ENCODE peak calls at places on chromosomes 12 and 14, in eight cellular contexts. One of them, this sample, is unnamed.

GRCh38 chr14:58078068-58078467 is 73.9 kb downstream of the ARMH4 start:
- DNase-seq in Peyer's patch: no peak
- DNase-seq in prostate gland: no peak
- DNase-seq in A549: no peak
- DNase-seq in H1: no peak
- DNase-seq in body of pancreas: no peak
- DNase-seq in stomach: no peak
- DNase-seq in heart left ventricle: no peak
- DNase-seq in this sample: no peak

GRCh38 chr12:64679487-64679983 is 69.2 kb downstream of the RASSF3 start:
- DNase-seq in prostate gland: peak
- DNase-seq in heart left ventricle: peak
- DNase-seq in stomach: peak
- DNase-seq in Peyer's patch: peak
- DNase-seq in A549: peak
- DNase-seq in H1: no peak
- DNase-seq in body of pancreas: peak
- DNase-seq in this sample: no peak

GRCh38 chr12:87827638-87828264 is 201.4 kb downstream of the C12orf50 start:
- DNase-seq in body of pancreas: no peak
- DNase-seq in Peyer's patch: no peak
- DNase-seq in A549: peak
- DNase-seq in heart left ventricle: no peak
- DNase-seq in prostate gland: no peak
- DNase-seq in H1: no peak
- DNase-seq in stomach: no peak
- DNase-seq in this sample: no peak

GRCh38 chr14:90288646-90289355 is 32.4 kb downstream of the PSMC1 start:
- DNase-seq in Peyer's patch: no peak
- DNase-seq in body of pancreas: no peak
- DNase-seq in A549: no peak
- DNase-seq in stomach: no peak
- DNase-seq in prostate gland: no peak
- DNase-seq in heart left ventricle: peak
- DNase-seq in H1: no peak
- DNase-seq in this sample: peak

GRCh38 chr12:57688931-57689330 is 5.0 kb upstream of the OS9 start:
- DNase-seq in stomach: no peak
- DNase-seq in Peyer's patch: no peak
- DNase-seq in heart left ventricle: no peak
- DNase-seq in prostate gland: no peak
- DNase-seq in H1: no peak
- DNase-seq in A549: no peak
- DNase-seq in body of pancreas: no peak
- DNase-seq in this sample: no peak

GRCh38 chr12:77366616-77367015 is 301.2 kb upstream of the E2F7 start:
- DNase-seq in Peyer's patch: no peak
- DNase-seq in prostate gland: no peak
- DNase-seq in H1: no peak
- DNase-seq in heart left ventricle: no peak
- DNase-seq in body of pancreas: no peak
- DNase-seq in stomach: no peak
- DNase-seq in A549: no peak
- DNase-seq in this sample: no peak

GRCh38 chr12:82058197-82058596 is 299.0 kb upstream of the PPFIA2 start:
- DNase-seq in A549: no peak
- DNase-seq in prostate gland: no peak
- DNase-seq in stomach: no peak
- DNase-seq in H1: no peak
- DNase-seq in body of pancreas: no peak
- DNase-seq in heart left ventricle: no peak
- DNase-seq in Peyer's patch: no peak
- DNase-seq in this sample: no peak

GRCh38 chr12:31238764-31239387 is 87.1 kb downstream of the SINHCAF start:
- DNase-seq in body of pancreas: peak
- DNase-seq in prostate gland: peak
- DNase-seq in heart left ventricle: peak
- DNase-seq in H1: peak
- DNase-seq in A549: peak
- DNase-seq in Peyer's patch: peak
- DNase-seq in stomach: peak
- DNase-seq in this sample: no peak

GRCh38 chr12:125688223-125688622 is 623.0 kb downstream of the AACS start:
- DNase-seq in body of pancreas: no peak
- DNase-seq in Peyer's patch: no peak
- DNase-seq in stomach: no peak
- DNase-seq in H1: no peak
- DNase-seq in A549: no peak
- DNase-seq in prostate gland: no peak
- DNase-seq in heart left ventricle: no peak
- DNase-seq in this sample: no peak

GRCh38 chr12:19945559-19946485 is 422.5 kb upstream of the PDE3A start:
- DNase-seq in Peyer's patch: no peak
- DNase-seq in body of pancreas: no peak
- DNase-seq in stomach: no peak
- DNase-seq in A549: peak
- DNase-seq in H1: no peak
- DNase-seq in heart left ventricle: no peak
- DNase-seq in prostate gland: no peak
- DNase-seq in this sample: no peak

GRCh38 chr14:91985008-91985407 is 37.5 kb upstream of the FBLN5 start:
- DNase-seq in prostate gland: no peak
- DNase-seq in stomach: no peak
- DNase-seq in H1: no peak
- DNase-seq in A549: no peak
- DNase-seq in body of pancreas: no peak
- DNase-seq in Peyer's patch: no peak
- DNase-seq in heart left ventricle: no peak
- DNase-seq in this sample: no peak

GRCh38 chr12:54128466-54128865 is 60.3 kb downstream of the SMUG1 start:
- DNase-seq in Peyer's patch: no peak
- DNase-seq in A549: no peak
- DNase-seq in body of pancreas: no peak
- DNase-seq in stomach: no peak
- DNase-seq in H1: no peak
- DNase-seq in heart left ventricle: no peak
- DNase-seq in prostate gland: no peak
- DNase-seq in this sample: no peak

GRCh38 chr14:55277972-55278740 is 6.9 kb downstream of the FBXO34 start:
- DNase-seq in stomach: no peak
- DNase-seq in prostate gland: no peak
- DNase-seq in H1: no peak
- DNase-seq in Peyer's patch: no peak
- DNase-seq in body of pancreas: no peak
- DNase-seq in heart left ventricle: no peak
- DNase-seq in A549: no peak
- DNase-seq in this sample: no peak
- H3K4me3 ChIP-seq in stomach: no peak
- H3K4me3 ChIP-seq in prostate gland: no peak
- H3K4me3 ChIP-seq in H1: no peak
- H3K4me3 ChIP-seq in Peyer's patch: no peak
- H3K4me3 ChIP-seq in body of pancreas: no peak
- H3K4me3 ChIP-seq in heart left ventricle: no peak
- H3K4me3 ChIP-seq in A549: no peak
- H3K4me3 ChIP-seq in this sample: no peak

GRCh38 chr12:4269279-4269991 is 4.1 kb upstream of the CCND2 start:
- DNase-seq in H1: peak
- DNase-seq in body of pancreas: peak
- DNase-seq in Peyer's patch: peak
- DNase-seq in stomach: peak
- DNase-seq in A549: no peak
- DNase-seq in heart left ventricle: peak
- DNase-seq in prostate gland: no peak
- DNase-seq in this sample: peak
- TF ChIP-seq POLR2A in H1: no peak
- TF ChIP-seq POLR2A in body of pancreas: peak
- TF ChIP-seq POLR2A in Peyer's patch: peak
- TF ChIP-seq POLR2A in stomach: no peak
- TF ChIP-seq POLR2A in A549: no peak
- TF ChIP-seq POLR2A in heart left ventricle: no peak
- TF ChIP-seq POLR2A in prostate gland: peak
- TF ChIP-seq POLR2A in this sample: peak

GRCh38 chr14:105473033-105473676 is 1.5 kb upstream of the CRIP2 start:
- DNase-seq in H1: no peak
- DNase-seq in heart left ventricle: peak
- DNase-seq in prostate gland: no peak
- DNase-seq in body of pancreas: no peak
- DNase-seq in Peyer's patch: no peak
- DNase-seq in stomach: no peak
- DNase-seq in A549: no peak
- DNase-seq in this sample: no peak
- H3K4me3 ChIP-seq in H1: no peak
- H3K4me3 ChIP-seq in heart left ventricle: peak
- H3K4me3 ChIP-seq in prostate gland: no peak
- H3K4me3 ChIP-seq in body of pancreas: no peak
- H3K4me3 ChIP-seq in Peyer's patch: peak
- H3K4me3 ChIP-seq in stomach: peak
- H3K4me3 ChIP-seq in A549: peak
- H3K4me3 ChIP-seq in this sample: no peak

GRCh38 chr12:120089105-120089504 is 27.4 kb downstream of the RAB35 start:
- DNase-seq in A549: no peak
- DNase-seq in stomach: no peak
- DNase-seq in heart left ventricle: no peak
- DNase-seq in prostate gland: no peak
- DNase-seq in Peyer's patch: no peak
- DNase-seq in H1: no peak
- DNase-seq in body of pancreas: no peak
- DNase-seq in this sample: no peak

GRCh38 chr12:120090211-120090610 is 26.3 kb downstream of the RAB35 start:
- DNase-seq in prostate gland: no peak
- DNase-seq in A549: no peak
- DNase-seq in body of pancreas: no peak
- DNase-seq in Peyer's patch: no peak
- DNase-seq in heart left ventricle: no peak
- DNase-seq in H1: no peak
- DNase-seq in stomach: no peak
- DNase-seq in this sample: no peak

GRCh38 chr12:120089796-120090195 is 26.8 kb downstream of the RAB35 start:
- DNase-seq in A549: no peak
- DNase-seq in H1: no peak
- DNase-seq in body of pancreas: no peak
- DNase-seq in stomach: no peak
- DNase-seq in prostate gland: no peak
- DNase-seq in heart left ventricle: no peak
- DNase-seq in Peyer's patch: no peak
- DNase-seq in this sample: no peak

GRCh38 chr12:120091371-120092090 is 25.0 kb downstream of the RAB35 start:
- DNase-seq in H1: no peak
- DNase-seq in heart left ventricle: no peak
- DNase-seq in Peyer's patch: no peak
- DNase-seq in stomach: no peak
- DNase-seq in A549: no peak
- DNase-seq in prostate gland: no peak
- DNase-seq in body of pancreas: no peak
- DNase-seq in this sample: no peak

GRCh38 chr12:120090626-120091295 is 25.8 kb downstream of the RAB35 start:
- DNase-seq in prostate gland: no peak
- DNase-seq in heart left ventricle: no peak
- DNase-seq in Peyer's patch: no peak
- DNase-seq in stomach: no peak
- DNase-seq in H1: no peak
- DNase-seq in body of pancreas: no peak
- DNase-seq in A549: no peak
- DNase-seq in this sample: no peak
- TF ChIP-seq POLR2A in prostate gland: no peak
- TF ChIP-seq POLR2A in heart left ventricle: no peak
- TF ChIP-seq POLR2A in Peyer's patch: no peak
- TF ChIP-seq POLR2A in stomach: no peak
- TF ChIP-seq POLR2A in H1: no peak
- TF ChIP-seq POLR2A in body of pancreas: no peak
- TF ChIP-seq POLR2A in A549: no peak
- TF ChIP-seq POLR2A in this sample: no peak

GRCh38 chr14:75540479-75540851 is 18.2 kb downstream of the BATF start:
- DNase-seq in A549: no peak
- DNase-seq in body of pancreas: no peak
- DNase-seq in stomach: no peak
- DNase-seq in prostate gland: no peak
- DNase-seq in Peyer's patch: no peak
- DNase-seq in heart left ventricle: no peak
- DNase-seq in H1: no peak
- DNase-seq in this sample: no peak
- H3K4me3 ChIP-seq in A549: no peak
- H3K4me3 ChIP-seq in body of pancreas: no peak
- H3K4me3 ChIP-seq in stomach: no peak
- H3K4me3 ChIP-seq in prostate gland: no peak
- H3K4me3 ChIP-seq in Peyer's patch: no peak
- H3K4me3 ChIP-seq in heart left ventricle: no peak
- H3K4me3 ChIP-seq in H1: no peak
- H3K4me3 ChIP-seq in this sample: no peak

GRCh38 chr14:49633650-49634546 is 1.1 kb downstream of the DNAAF2 start:
- DNase-seq in heart left ventricle: peak
- DNase-seq in Peyer's patch: peak
- DNase-seq in H1: peak
- DNase-seq in A549: peak
- DNase-seq in prostate gland: peak
- DNase-seq in body of pancreas: peak
- DNase-seq in stomach: peak
- DNase-seq in this sample: peak
- TF ChIP-seq POLR2A in heart left ventricle: no peak
- TF ChIP-seq POLR2A in Peyer's patch: peak
- TF ChIP-seq POLR2A in H1: peak
- TF ChIP-seq POLR2A in A549: peak
- TF ChIP-seq POLR2A in prostate gland: peak
- TF ChIP-seq POLR2A in body of pancreas: peak
- TF ChIP-seq POLR2A in stomach: no peak
- TF ChIP-seq POLR2A in this sample: peak